ENCODE peak calls at places on chromosomes 16 and 17, in nine cellular contexts. Y is NB4, A is kidney epithelial cell, O is heart right ventricle, D is heart left ventricle, W is RWPE1, S is AG09319, J is AG10803, K is epithelial cell of esophagus. I is an unnamed sample.
A peak's percentile ranks its signal among the peaks of the same experiment; 100 is the strongest.

GRCh38 chr16:23842137-23842600 is 6.4 kb downstream of the PRKCB start:
- DNase-seq in Y (peak; percentile 59), A (no peak), O (no peak), D (no peak), W (no peak), S (no peak), J (no peak), K (no peak), I (no peak)

GRCh38 chr17:68777243-68777855 is 176.2 kb upstream of the FAM20A start:
- DNase-seq in Y (peak; percentile 48), A (no peak), O (peak; percentile 17), D (peak; percentile 60), W (peak; percentile 40), S (peak; percentile 76), J (peak; percentile 96), K (peak; percentile 58), I (no peak)

GRCh38 chr17:65794572-65794971 is 233.1 kb upstream of the AXIN2 start:
- DNase-seq in Y (peak; percentile 13), A (no peak), O (no peak), D (no peak), W (peak; percentile 45), S (no peak), J (peak; percentile 11), K (peak; percentile 51), I (no peak)

GRCh38 chr16:86307518-86307903 is 202.8 kb upstream of the FOXF1 start:
- DNase-seq in Y (peak; percentile 71), A (no peak), O (no peak), D (no peak), W (peak; percentile 55), S (no peak), J (peak; percentile 90), K (peak; percentile 11), I (no peak)

GRCh38 chr17:28712037-28712704 is 483 bp upstream of the PROCA1 start:
- DNase-seq in Y (peak; percentile 95), A (no peak), O (peak; percentile 68), D (peak; percentile 71), W (no peak), S (no peak), J (no peak), K (no peak), I (no peak)

GRCh38 chr17:72305964-72306551 is 185.2 kb downstream of the SOX9 start:
- DNase-seq in Y (peak; percentile 33), A (no peak), O (no peak), D (no peak), W (no peak), S (no peak), J (peak; percentile 31), K (peak; percentile 32), I (no peak)

GRCh38 chr17:28743243-28744103 is at the start of gene TRAF4:
- DNase-seq in Y (peak; percentile 91), A (no peak), O (peak; percentile 79), D (peak; percentile 84), W (peak; percentile 93), S (peak; percentile 74), J (peak; percentile 92), K (peak; percentile 82), I (peak; percentile 52)

GRCh38 chr17:16909887-16910286 is 62.0 kb downstream of the TNFRSF13B start:
- DNase-seq in Y (no peak), A (no peak), O (no peak), D (no peak), W (no peak), S (no peak), J (no peak), K (no peak), I (no peak)

GRCh38 chr17:61157246-61157887 is 242.3 kb upstream of the TBX2 start:
- DNase-seq in Y (no peak), A (no peak), O (no peak), D (no peak), W (no peak), S (peak; percentile 61), J (peak; percentile 44), K (peak; percentile 9), I (no peak)

GRCh38 chr17:1002771-1003555 is 6.0 kb downstream of the TIMM22 start:
- DNase-seq in Y (no peak), A (no peak), O (no peak), D (no peak), W (no peak), S (peak; percentile 38), J (peak; percentile 77), K (no peak), I (no peak)

GRCh38 chr16:31202402-31203385 is at the start of gene PYCARD:
- DNase-seq in Y (peak; percentile 87), A (no peak), O (peak; percentile 73), D (peak; percentile 72), W (peak; percentile 55), S (no peak), J (peak; percentile 32), K (peak; percentile 49), I (no peak)

GRCh38 chr17:71632328-71632727 is 488.5 kb upstream of the SOX9 start:
- DNase-seq in Y (no peak), A (no peak), O (no peak), D (no peak), W (peak; percentile 26), S (no peak), J (peak; percentile 47), K (peak; percentile 48), I (no peak)

GRCh38 chr16:86549076-86549892 is 5.8 kb downstream of the MTHFSD start:
- DNase-seq in Y (no peak), A (no peak), O (no peak), D (no peak), W (no peak), S (no peak), J (no peak), K (no peak), I (no peak)

GRCh38 chr17:48747445-48748363 is 19.2 kb upstream of the HOXB13 start:
- DNase-seq in Y (no peak), A (no peak), O (no peak), D (no peak), W (no peak), S (no peak), J (no peak), K (no peak), I (no peak)

GRCh38 chr17:8057691-8058114 is 18.8 kb downstream of the ALOX15B start:
- DNase-seq in Y (peak; percentile 87), A (no peak), O (no peak), D (peak; percentile 37), W (peak; percentile 82), S (peak; percentile 44), J (peak; percentile 73), K (peak; percentile 83), I (no peak)

GRCh38 chr16:280552-280951 is at the start of gene ARHGDIG:
- DNase-seq in Y (no peak), A (no peak), O (no peak), D (no peak), W (no peak), S (no peak), J (no peak), K (no peak), I (no peak)

GRCh38 chr16:30437511-30438046 is 7.7 kb upstream of the DCTPP1 start:
- DNase-seq in Y (no peak), A (no peak), O (no peak), D (no peak), W (no peak), S (no peak), J (no peak), K (no peak), I (no peak)

GRCh38 chr16:85767569-85767968 is 16.7 kb upstream of the C16orf74 start:
- DNase-seq in Y (peak; percentile 66), A (peak; percentile 77), O (no peak), D (no peak), W (peak; percentile 93), S (no peak), J (peak; percentile 91), K (peak; percentile 94), I (no peak)

GRCh38 chr16:84716740-84717139 is 16.9 kb downstream of the USP10 start:
- DNase-seq in Y (no peak), A (no peak), O (no peak), D (no peak), W (no peak), S (no peak), J (no peak), K (no peak), I (no peak)

DNA sequence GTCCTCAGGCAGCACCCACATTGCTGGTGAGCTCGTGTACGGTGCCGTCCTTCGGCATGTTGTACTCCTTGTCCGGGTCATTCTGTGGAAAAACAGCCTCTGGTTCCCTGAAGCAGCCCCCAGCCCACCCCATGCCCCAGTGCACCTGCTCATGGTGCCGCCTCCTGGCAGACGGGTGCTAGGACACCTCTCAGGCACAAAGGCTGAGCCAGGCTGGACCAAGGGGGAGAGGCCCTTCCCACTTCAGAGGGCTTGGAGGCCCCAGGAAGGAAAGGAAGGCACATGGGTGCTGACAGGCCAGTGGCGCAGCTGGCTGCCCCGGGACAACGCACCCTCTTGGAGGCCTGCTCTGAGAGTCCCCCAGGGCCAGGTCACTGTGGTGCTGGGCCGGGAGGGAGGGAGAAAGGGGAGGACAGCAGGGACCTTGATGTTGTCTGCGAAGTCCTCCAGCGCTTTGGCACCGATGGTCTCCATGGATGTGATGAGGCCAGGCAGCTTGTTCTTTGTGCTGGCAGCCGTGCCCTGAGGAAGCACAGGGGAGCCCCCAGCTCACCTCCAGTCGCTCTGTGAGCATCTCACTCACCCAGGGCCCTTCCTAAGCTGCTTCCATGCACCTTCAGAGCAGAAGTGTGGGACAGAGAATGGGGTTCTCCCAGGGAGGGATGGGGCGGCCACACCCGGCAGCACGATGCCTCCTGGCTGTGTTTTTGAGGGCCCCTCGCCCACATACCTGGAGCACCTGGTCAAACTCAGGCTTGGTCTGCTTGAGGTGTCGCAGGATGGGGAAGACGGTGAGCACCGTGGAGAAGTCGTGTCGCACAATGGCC is 9.3 kb downstream of the ZACN start:
- DNase-seq in Y (no peak), A (no peak), O (no peak), D (no peak), W (no peak), S (no peak), J (no peak), K (no peak), I (no peak)
- TF ChIP-seq CTCF in Y (no peak), A (peak; percentile 26), O (no peak), D (no peak), W (no peak), S (no peak), J (no peak), K (peak; percentile 9), I (no peak)

GRCh38 chr17:4733073-4733531 is 1.9 kb downstream of the MED11 start:
- DNase-seq in Y (peak; percentile 87), A (no peak), O (no peak), D (no peak), W (no peak), S (no peak), J (no peak), K (peak; percentile 12), I (no peak)
- TF ChIP-seq CTCF in Y (peak; percentile 29), A (no peak), O (no peak), D (no peak), W (no peak), S (no peak), J (no peak), K (peak; percentile 18), I (no peak)

GRCh38 chr17:45889579-45889978 is 4.8 kb upstream of the MAPT start:
- DNase-seq in Y (no peak), A (no peak), O (no peak), D (no peak), W (no peak), S (no peak), J (no peak), K (no peak), I (no peak)
- TF ChIP-seq CTCF in Y (no peak), A (peak; percentile 18), O (no peak), D (no peak), W (no peak), S (no peak), J (no peak), K (peak; percentile 34), I (no peak)

DNA sequence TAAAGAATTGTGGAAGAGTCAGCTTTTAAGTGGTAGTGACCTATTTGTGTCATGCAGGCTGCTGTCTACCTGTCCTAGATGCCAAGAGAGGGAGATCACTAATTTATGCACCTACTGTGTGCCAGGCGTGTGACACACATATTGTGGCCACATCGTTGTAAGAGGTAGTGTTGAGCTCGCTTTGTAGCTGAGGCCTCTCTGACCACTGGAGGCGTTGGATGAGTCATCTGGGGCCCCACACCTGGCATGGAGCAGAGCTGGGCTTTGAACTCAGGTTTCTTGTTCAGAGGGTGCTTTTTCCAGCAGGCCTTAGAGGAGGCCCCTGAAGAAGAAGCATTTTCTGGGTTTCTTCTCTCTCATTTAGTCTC is 52.3 kb upstream of the LGALS9 start:
- DNase-seq in Y (peak; percentile 44), A (no peak), O (no peak), D (no peak), W (no peak), S (no peak), J (no peak), K (peak; percentile 39), I (no peak)
- TF ChIP-seq CTCF in Y (no peak), A (no peak), O (no peak), D (no peak), W (no peak), S (no peak), J (no peak), K (no peak), I (no peak)